ENCODE peak calls at places on chromosomes 2 and 18, in eight cellular contexts. T is sigmoid colon, F is tibial nerve, U is psoas muscle, G is pancreas, O is PC-9, M is astrocyte, S is WERI-Rb-1. P is an unnamed sample. For H3K36me3, the result is how much of the 10 kb centered on the place peaks cover.

GRCh38 chr18:37701967-37702366 is 136.4 kb upstream of the CELF4 start:
- DNase-seq in O (no peak), T (no peak), S (no peak), M (no peak), U (no peak), F (peak), G (no peak), P (no peak)

GRCh38 chr2:71861186-71862160 is 286.2 kb downstream of the CYP26B1 start:
- DNase-seq in F (no peak), S (no peak), G (no peak), O (peak), M (no peak), U (no peak), T (no peak), P (no peak)

GRCh38 chr2:38121481-38121880 is 45.5 kb upstream of the CYP1B1 start:
- DNase-seq in O (no peak), S (no peak), T (no peak), U (no peak), G (no peak), M (no peak), F (no peak), P (no peak)

GRCh38 chr2:107428781-107429180 is 397.9 kb upstream of the RGPD4 start:
- DNase-seq in O (no peak), G (no peak), U (no peak), F (no peak), S (no peak), T (no peak), M (no peak), P (no peak)

GRCh38 chr2:25606892-25607291 is 66.5 kb downstream of the DTNB start:
- DNase-seq in M (peak), T (no peak), G (no peak), F (no peak), S (no peak), O (no peak), U (no peak), P (no peak)

GRCh38 chr18:24831091-24831490 is 370.7 kb downstream of the HRH4 start:
- DNase-seq in O (no peak), S (no peak), U (no peak), F (no peak), M (no peak), G (no peak), T (no peak), P (no peak)

GRCh38 chr18:4510709-4511108 is 55.6 kb upstream of the DLGAP1 start:
- DNase-seq in T (no peak), S (no peak), G (no peak), O (no peak), U (no peak), M (peak), F (no peak), P (no peak)

GRCh38 chr18:37471619-37472018 is 94.0 kb downstream of the CELF4 start:
- DNase-seq in O (no peak), F (no peak), S (peak), T (no peak), M (no peak), U (no peak), G (no peak), P (no peak)

GRCh38 chr2:54360055-54360792 is 95.9 kb upstream of the SPTBN1 start:
- DNase-seq in U (no peak), M (peak), O (no peak), S (no peak), T (peak), F (peak), G (no peak), P (no peak)

GRCh38 chr2:197803033-197803444 is 1.4 kb upstream of the PLCL1 start:
- DNase-seq in T (no peak), U (no peak), S (peak), O (no peak), F (peak), M (peak), G (no peak), P (no peak)

GRCh38 chr2:45691152-45691551 is 39.7 kb downstream of the PRKCE start:
- DNase-seq in U (peak), T (no peak), F (no peak), S (no peak), M (no peak), G (peak), O (no peak), P (no peak)

GRCh38 chr2:175048275-175048674 is 43.1 kb upstream of the CHN1 start:
- DNase-seq in T (no peak), F (no peak), G (no peak), U (no peak), O (no peak), S (no peak), M (no peak), P (no peak)

GRCh38 chr2:53315170-53315569 is 452.4 kb upstream of the CHAC2 start:
- DNase-seq in G (no peak), U (no peak), M (no peak), S (no peak), T (no peak), F (no peak), O (no peak), P (no peak)

GRCh38 chr2:219461061-219461514 is 26.4 kb downstream of the SPEG start:
- DNase-seq in T (peak), M (peak), S (peak), F (no peak), U (no peak), O (no peak), G (no peak), P (no peak)

GRCh38 chr2:121356058-121356640 is 71.1 kb upstream of the TFCP2L1 start:
- DNase-seq in O (peak), G (no peak), T (peak), S (peak), F (peak), U (no peak), M (peak), P (peak)

GRCh38 chr18:28114472-28114871 is 62.5 kb downstream of the CDH2 start:
- DNase-seq in F (no peak), O (peak), M (peak), T (no peak), S (no peak), G (no peak), U (no peak), P (peak)

GRCh38 chr2:953975-954686 is 3.5 kb downstream of the SNTG2 start:
- DNase-seq in S (no peak), G (no peak), F (no peak), T (no peak), U (no peak), M (peak), O (no peak), P (no peak)

GRCh38 chr2:9644603-9645002 is 13.8 kb upstream of the YWHAQ start:
- DNase-seq in G (no peak), F (no peak), S (no peak), M (peak), U (no peak), T (no peak), O (peak), P (no peak)

GRCh38 chr2:114762986-114763385 is 320.5 kb downstream of the DPP10 start:
- DNase-seq in T (no peak), F (peak), U (no peak), O (no peak), G (no peak), S (no peak), M (no peak), P (no peak)

GRCh38 chr2:120224735-120225548 is 1.7 kb upstream of the TMEM185B start:
- DNase-seq in G (no peak), M (no peak), U (no peak), F (no peak), S (no peak), O (no peak), T (no peak), P (no peak)

GRCh38 chr2:155381446-155381845 is 683.0 kb downstream of the KCNJ3 start:
- DNase-seq in O (no peak), M (no peak), T (no peak), U (no peak), S (no peak), F (no peak), G (no peak), P (no peak)

GRCh38 chr2:136207030-136207623 is 89.2 kb upstream of the CXCR4 start:
- DNase-seq in O (no peak), F (peak), T (no peak), S (no peak), M (no peak), U (no peak), G (no peak), P (no peak)

GRCh38 chr2:66714651-66715050 is 279.7 kb downstream of the MEIS1 start:
- DNase-seq in O (no peak), U (no peak), T (no peak), F (no peak), G (no peak), S (no peak), M (peak), P (no peak)

GRCh38 chr2:150145312-150145711 is 342.2 kb downstream of the RND3 start:
- DNase-seq in T (no peak), F (no peak), M (no peak), S (no peak), G (no peak), O (no peak), U (no peak), P (no peak)

GRCh38 chr2:14418110-14418509 is 214.4 kb upstream of the LRATD1 start:
- DNase-seq in O (no peak), U (no peak), F (no peak), S (no peak), G (no peak), M (peak), T (no peak), P (no peak)

GRCh38 chr18:80148316-80149199 is 39.5 kb downstream of the ADNP2 start:
- DNase-seq in M (peak), S (no peak), G (no peak), T (no peak), F (no peak), U (no peak), O (no peak), P (no peak)

GRCh38 chr2:227186751-227187150 is 22.3 kb downstream of the COL4A3 start:
- DNase-seq in M (no peak), O (no peak), U (no peak), S (no peak), F (no peak), T (no peak), G (no peak), P (no peak)

GRCh38 chr18:12394428-12394827 is 13.3 kb upstream of the PRELID3A start:
- DNase-seq in G (no peak), O (no peak), S (no peak), T (peak), M (no peak), U (no peak), F (no peak), P (no peak)

GRCh38 chr2:186575302-186575701 is 14.6 kb upstream of the ITGAV start:
- DNase-seq in T (no peak), U (no peak), G (no peak), M (peak), F (peak), S (no peak), O (peak), P (peak)

GRCh38 chr18:77070627-77071026 is 62.0 kb downstream of the MBP start:
- DNase-seq in G (no peak), O (no peak), M (no peak), U (no peak), T (no peak), F (no peak), S (no peak), P (no peak)

GRCh38 chr18:77069482-77069881 is 63.1 kb downstream of the MBP start:
- DNase-seq in S (no peak), U (no peak), M (no peak), G (no peak), O (no peak), F (no peak), T (no peak), P (no peak)

GRCh38 chr18:77071061-77071460 is 61.5 kb downstream of the MBP start:
- DNase-seq in G (no peak), U (no peak), T (no peak), M (no peak), O (no peak), S (no peak), F (no peak), P (no peak)

GRCh38 chr18:77068890-77069312 is 63.7 kb downstream of the MBP start:
- DNase-seq in F (no peak), U (peak), M (no peak), S (no peak), O (no peak), T (no peak), G (no peak), P (no peak)

DNA sequence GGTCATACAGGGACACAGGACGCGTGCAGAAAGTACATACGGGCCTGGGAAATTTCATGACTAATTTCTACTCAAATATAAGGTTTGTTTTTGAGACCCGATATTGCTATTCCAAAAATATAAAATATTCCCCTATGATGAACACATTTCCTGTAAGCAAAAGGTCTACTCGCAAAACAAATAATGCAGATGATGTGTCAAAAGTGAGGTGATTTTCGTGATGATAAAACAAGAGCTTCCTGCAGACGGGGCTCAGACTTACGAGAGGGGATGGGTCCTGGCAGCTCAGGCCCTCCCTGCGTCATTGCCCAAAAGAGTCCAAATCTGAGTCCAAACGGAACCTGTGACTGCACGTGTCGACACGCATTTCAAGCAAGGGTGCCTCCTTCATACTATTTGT is 62.7 kb downstream of the MBP start:
- DNase-seq in M (no peak), T (no peak), F (no peak), G (no peak), O (no peak), S (no peak), U (no peak), P (no peak)
- H3K4me3 ChIP-seq in M (no peak), T (no peak), F (no peak), G (no peak), O (no peak), S (no peak), U (no peak), P (no peak)

GRCh38 chr18:32929213-32929612 is 156.4 kb upstream of the KLHL14 start:
- DNase-seq in U (no peak), O (no peak), M (no peak), S (no peak), G (no peak), F (no peak), T (no peak), P (no peak)

GRCh38 chr18:32934201-32934600 is 161.4 kb upstream of the KLHL14 start:
- DNase-seq in U (no peak), G (no peak), F (no peak), T (no peak), O (no peak), M (no peak), S (no peak), P (no peak)

DNA sequence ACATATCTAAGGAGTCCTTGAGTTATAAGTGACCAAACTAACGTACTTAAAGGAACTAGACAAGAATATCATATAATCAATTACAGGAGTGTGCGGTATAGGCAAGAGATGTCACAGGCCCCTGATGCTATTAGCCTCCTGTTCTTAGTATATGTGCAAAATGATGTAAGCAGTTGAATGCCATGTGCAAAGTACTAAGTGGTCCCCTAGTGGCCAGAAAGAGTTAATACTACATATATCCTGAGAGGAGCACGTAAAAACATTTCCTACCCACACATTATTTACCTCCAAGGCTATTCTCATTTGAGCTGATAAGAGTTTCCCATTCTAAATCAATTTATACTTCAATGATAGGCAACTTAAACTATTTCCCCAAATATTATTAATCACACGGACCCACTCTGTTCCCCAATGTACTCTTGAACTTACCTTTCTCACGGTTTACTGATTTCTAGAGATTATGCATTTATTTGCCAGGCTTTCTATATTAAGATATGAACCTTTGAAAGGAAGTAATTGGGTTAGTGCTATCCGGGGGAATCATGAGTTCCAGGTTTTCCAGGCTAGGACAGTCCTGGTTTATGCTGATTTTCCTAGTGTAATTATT is 158.0 kb upstream of the KLHL14 start:
- DNase-seq in M (peak), O (no peak), S (no peak), G (no peak), F (no peak), T (no peak), U (no peak), P (no peak)
- TF ChIP-seq CTCF in M (peak), O (peak), S (peak), G (no peak), F (no peak), T (no peak), U (peak), P (peak)

DNA sequence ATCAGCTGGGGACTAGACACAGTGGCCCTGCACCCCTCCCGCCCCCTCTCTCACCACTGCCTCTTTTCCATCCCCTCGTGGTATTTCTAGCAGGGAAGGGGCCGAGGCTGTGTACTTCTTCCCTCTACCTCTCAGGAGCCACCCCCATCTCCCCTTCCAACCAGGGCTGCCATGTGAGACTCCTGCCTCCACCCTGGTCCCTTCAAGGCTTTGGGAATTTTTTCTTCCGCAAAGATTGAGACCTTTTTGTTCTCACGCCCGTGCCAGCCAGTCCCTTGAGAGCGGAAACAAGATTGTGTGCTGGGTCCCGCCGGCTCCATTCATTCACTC is 39.1 kb downstream of the LPIN1 start:
- DNase-seq in S (no peak), U (no peak), M (no peak), O (no peak), F (no peak), T (no peak), G (no peak), P (no peak)
- H3K36me3 ChIP-seq in S (half or more), U (under half), M (half or more), O (under half), F (half or more), T (under half), G (under half), P (under half)

GRCh38 chr2:235670974-235671787 is 177.3 kb downstream of the AGAP1 start:
- DNase-seq in M (no peak), T (peak), U (peak), S (peak), O (peak), G (no peak), F (no peak), P (no peak)

GRCh38 chr2:235669983-235670962 is 176.4 kb downstream of the AGAP1 start:
- DNase-seq in F (peak), S (peak), T (peak), G (no peak), U (peak), M (peak), O (peak), P (no peak)

GRCh38 chr2:235668782-235669181 is 174.9 kb downstream of the AGAP1 start:
- DNase-seq in M (no peak), F (no peak), U (no peak), T (no peak), G (no peak), O (no peak), S (no peak), P (no peak)

GRCh38 chr2:235666240-235666781 is 172.5 kb downstream of the AGAP1 start:
- DNase-seq in G (no peak), T (peak), O (peak), F (peak), U (no peak), S (peak), M (peak), P (no peak)

GRCh38 chr2:235669269-235669831 is 175.5 kb downstream of the AGAP1 start:
- DNase-seq in T (peak), U (peak), M (peak), O (peak), S (peak), G (peak), F (peak), P (no peak)
- H3K4me3 ChIP-seq in T (peak), U (peak), M (no peak), O (peak), S (peak), G (peak), F (peak), P (peak)

GRCh38 chr2:49241506-49241905 is 87.2 kb upstream of the FSHR start:
- DNase-seq in T (no peak), U (no peak), O (no peak), S (no peak), M (no peak), F (no peak), G (no peak), P (no peak)

GRCh38 chr2:49241991-49242390 is 87.7 kb upstream of the FSHR start:
- DNase-seq in M (peak), S (no peak), T (no peak), O (no peak), U (no peak), F (no peak), G (no peak), P (no peak)

GRCh38 chr2:49240608-49241007 is 86.3 kb upstream of the FSHR start:
- DNase-seq in O (no peak), M (peak), F (no peak), G (no peak), U (no peak), S (no peak), T (no peak), P (peak)

DNA sequence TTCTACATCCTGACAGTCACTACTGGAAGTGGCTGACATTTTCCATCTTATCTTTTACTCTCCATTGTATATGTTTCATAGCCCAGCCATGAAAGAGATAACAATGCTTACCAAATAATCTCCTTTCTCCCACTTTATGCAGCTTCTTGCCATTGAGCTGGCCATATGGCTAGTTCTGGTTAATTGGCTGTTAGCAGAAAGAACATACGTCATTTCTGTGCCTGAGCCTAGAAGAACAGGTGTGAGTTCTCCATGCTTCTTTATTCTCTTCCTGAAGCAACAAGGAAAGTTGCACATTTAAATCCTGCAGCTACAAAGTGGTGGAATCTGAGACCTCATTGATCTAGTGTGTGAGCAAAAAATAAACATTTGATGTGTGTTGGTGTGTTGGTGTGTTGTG is 82.0 kb upstream of the FSHR start:
- DNase-seq in T (no peak), F (no peak), M (no peak), U (no peak), O (no peak), G (no peak), S (no peak), P (no peak)
- TF ChIP-seq CTCF in T (no peak), F (no peak), M (no peak), U (no peak), O (no peak), G (no peak), S (no peak), P (no peak)

DNA sequence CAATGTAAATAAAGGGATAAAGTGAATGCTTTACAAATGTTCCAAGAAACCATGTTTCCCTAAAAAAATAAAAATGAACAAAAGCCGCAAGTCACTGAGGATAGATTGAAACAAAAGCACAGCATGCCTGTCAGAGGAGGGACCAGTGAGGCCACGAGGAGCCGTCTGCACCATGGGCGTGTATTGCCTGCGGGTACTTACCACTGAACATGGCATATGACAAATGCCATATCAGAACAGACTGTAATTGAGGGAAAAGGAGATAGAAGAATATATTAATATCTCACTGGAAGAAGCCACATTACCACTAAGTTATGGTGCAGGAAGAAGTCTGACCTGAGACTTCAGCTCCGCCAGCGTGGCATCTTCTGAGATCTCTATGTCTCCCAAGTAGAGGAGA is 75.8 kb downstream of the USP40 start:
- DNase-seq in S (no peak), U (no peak), O (no peak), T (no peak), F (no peak), M (no peak), G (no peak), P (no peak)
- H3K36me3 ChIP-seq in S (under half), U (under half), O (under half), T (under half), F (half or more), M (under half), G (under half), P (under half)